ENCODE peak calls at places on chromosomes 6 and 20, in seven cellular contexts. G, R, N, J, M, K and A are unnamed samples.

GRCh38 chr20:37504404-37505096 is 16.5 kb upstream of the NNAT start:
- DNase-seq in M (no peak), J (no peak), N (no peak), R (no peak), K (no peak), G (no peak), A (no peak)

GRCh38 chr20:408843-409696 is 971 bp downstream of the RBCK1 start:
- DNase-seq in G (no peak), K (no peak), J (peak; percentile 45), R (no peak), M (no peak), N (no peak), A (no peak)

GRCh38 chr6:7087491-7087979 is 20.2 kb upstream of the RREB1 start:
- DNase-seq in R (no peak), J (peak; percentile 52), K (no peak), M (no peak), N (no peak), G (no peak), A (no peak)

GRCh38 chr20:46752639-46753235 is 43.3 kb downstream of the SLC2A10 start:
- DNase-seq in N (peak; percentile 45), J (peak; percentile 63), K (peak; percentile 68), R (peak; percentile 52), G (no peak), M (peak; percentile 74), A (peak; percentile 81)

GRCh38 chr20:11844691-11845090 is 73.0 kb upstream of the BTBD3 start:
- DNase-seq in N (no peak), M (no peak), G (no peak), J (no peak), K (no peak), R (no peak), A (no peak)

GRCh38 chr6:17884501-17885039 is 102.9 kb downstream of the KIF13A start:
- DNase-seq in G (no peak), M (no peak), R (no peak), J (no peak), K (no peak), N (no peak), A (no peak)

GRCh38 chr6:90941885-90942284 is 355.0 kb upstream of the MAP3K7 start:
- DNase-seq in G (no peak), K (no peak), N (no peak), R (no peak), M (no peak), J (no peak), A (no peak)

GRCh38 chr6:52187098-52187497 is 923 bp downstream of the IL17A start:
- DNase-seq in G (no peak), M (no peak), K (no peak), J (no peak), R (no peak), N (no peak), A (no peak)

GRCh38 chr6:100203391-100203790 is 209.4 kb upstream of the MCHR2 start:
- DNase-seq in N (no peak), G (no peak), K (peak; percentile 24), R (no peak), M (no peak), J (no peak), A (no peak)

GRCh38 chr20:38170219-38170902 is 5.3 kb upstream of the TGM2 start:
- DNase-seq in G (no peak), R (no peak), N (no peak), J (no peak), M (no peak), K (no peak), A (no peak)

GRCh38 chr6:15685629-15686028 is 22.8 kb upstream of the DTNBP1 start:
- DNase-seq in J (no peak), K (no peak), R (no peak), N (no peak), M (no peak), G (no peak), A (no peak)